ENCODE peak calls at places on chromosomes 12 and 14, in nine cellular contexts. O is foreskin fibroblast; D is activated CD4-positive, alpha-beta T cell treated with anti-CD3 and anti-CD28 coated beads, Interleukin-2, amount 50 U/mL, for 48 hours; Q is T-cell; I is NCI-H1092 treated with DMSO at 0.1 percent for 48 hours; E is stimulated activated CD4-positive, alpha-beta T cell treated with anti-CD3 and anti-CD28 coated beads, Interleukin-1b, Interleukin-23, amount 100 ng/mL, for 4 hours; L is pancreas; M is left ventricle myocardium inferior; T is NCI-H187. U is an unnamed sample.

GRCh38 chr12:43776498-43776897 is 17.7 kb downstream of the IRAK4 start:
- DNase-seq in O (peak), D (no peak), Q (no peak), I (peak), E (no peak), L (no peak), M (no peak), T (no peak), U (peak)

GRCh38 chr14:38217538-38217937 is 9.8 kb downstream of the SSTR1 start:
- DNase-seq in O (no peak), D (no peak), Q (no peak), I (no peak), E (no peak), L (no peak), M (no peak), T (no peak), U (no peak)

GRCh38 chr12:128639089-128639488 is 184.7 kb downstream of the SLC15A4 start:
- DNase-seq in O (no peak), D (no peak), Q (no peak), I (no peak), E (no peak), L (no peak), M (no peak), T (no peak), U (no peak)

GRCh38 chr12:93803408-93803807 is 126.2 kb downstream of the CRADD start:
- DNase-seq in O (peak), D (no peak), Q (no peak), I (no peak), E (no peak), L (no peak), M (no peak), T (peak), U (no peak)

GRCh38 chr12:88111074-88111652 is 30.7 kb downstream of the CEP290 start:
- DNase-seq in O (peak), D (no peak), Q (no peak), I (peak), E (no peak), L (no peak), M (no peak), T (peak), U (peak)

GRCh38 chr12:54258286-54258685 is 21.6 kb downstream of the CBX5 start:
- DNase-seq in O (peak), D (no peak), Q (no peak), I (no peak), E (no peak), L (no peak), M (no peak), T (no peak), U (peak)

GRCh38 chr12:79933043-79933442 is 1.9 kb downstream of the PPP1R12A start:
- DNase-seq in O (no peak), D (no peak), Q (no peak), I (no peak), E (no peak), L (no peak), M (no peak), T (no peak), U (no peak)

GRCh38 chr12:7101047-7101693 is 7.8 kb downstream of the C1RL start:
- DNase-seq in O (peak), D (no peak), Q (no peak), I (no peak), E (no peak), L (no peak), M (no peak), T (no peak), U (no peak)

GRCh38 chr14:99524091-99524661 is 43.0 kb downstream of the CCNK start:
- DNase-seq in O (no peak), D (no peak), Q (no peak), I (no peak), E (no peak), L (no peak), M (peak), T (no peak), U (no peak)

GRCh38 chr12:29695026-29695425 is 88.7 kb downstream of the TMTC1 start:
- DNase-seq in O (peak), D (no peak), Q (no peak), I (no peak), E (no peak), L (no peak), M (no peak), T (no peak), U (no peak)

GRCh38 chr12:92898755-92899154 is 30.3 kb downstream of the EEA1 start:
- DNase-seq in O (peak), D (no peak), Q (no peak), I (no peak), E (no peak), L (no peak), M (no peak), T (no peak), U (peak)

GRCh38 chr12:129617849-129618248 is 286.0 kb downstream of the TMEM132D start:
- DNase-seq in O (no peak), D (no peak), Q (no peak), I (no peak), E (no peak), L (no peak), M (no peak), T (no peak), U (no peak)

GRCh38 chr14:74085047-74085637 is 386 bp downstream of the LIN52 start:
- DNase-seq in O (peak), D (peak), Q (no peak), I (peak), E (no peak), L (no peak), M (no peak), T (no peak), U (peak)

GRCh38 chr12:33322519-33322918 is 117.1 kb downstream of the SYT10 start:
- DNase-seq in O (no peak), D (no peak), Q (no peak), I (no peak), E (no peak), L (no peak), M (no peak), T (no peak), U (peak)

GRCh38 chr14:49897414-49897813 is 4.5 kb downstream of the ARF6 start:
- DNase-seq in O (no peak), D (no peak), Q (no peak), I (no peak), E (no peak), L (no peak), M (no peak), T (no peak), U (no peak)

GRCh38 chr14:100076133-100076532 is 10.9 kb downstream of the EVL start:
- DNase-seq in O (peak), D (no peak), Q (no peak), I (no peak), E (no peak), L (no peak), M (no peak), T (no peak), U (peak)

GRCh38 chr12:57085999-57086950 is 2.6 kb upstream of the NAB2 start:
- DNase-seq in O (peak), D (peak), Q (no peak), I (peak), E (peak), L (peak), M (peak), T (no peak), U (peak)

GRCh38 chr14:95490727-95491451 is 25.6 kb downstream of the SYNE3 start:
- DNase-seq in O (peak), D (no peak), Q (no peak), I (no peak), E (no peak), L (no peak), M (peak), T (no peak), U (no peak)

GRCh38 chr12:112107306-112107705 is 1.3 kb downstream of the NAA25 start:
- DNase-seq in O (peak), D (no peak), Q (no peak), I (no peak), E (no peak), L (no peak), M (no peak), T (no peak), U (no peak)

GRCh38 chr14:68761391-68761790 is 31.5 kb downstream of the ZFP36L1 start:
- DNase-seq in O (no peak), D (no peak), Q (no peak), I (no peak), E (no peak), L (no peak), M (no peak), T (no peak), U (no peak)

GRCh38 chr12:92753976-92754885 is 51.4 kb downstream of the PLEKHG7 start:
- DNase-seq in O (no peak), D (no peak), Q (no peak), I (no peak), E (no peak), L (no peak), M (no peak), T (no peak), U (no peak)

GRCh38 chr12:52324068-52324444 is 2.9 kb upstream of the KRT83 start:
- DNase-seq in O (no peak), D (no peak), Q (no peak), I (no peak), E (no peak), L (no peak), M (no peak), T (no peak), U (no peak)

GRCh38 chr12:78120866-78121590 is 290.3 kb downstream of the NAV3 start:
- DNase-seq in O (peak), D (no peak), Q (no peak), I (no peak), E (no peak), L (no peak), M (no peak), T (no peak), U (peak)

GRCh38 chr12:104682790-104683279 is 226.1 kb downstream of the CHST11 start:
- DNase-seq in O (no peak), D (peak), Q (peak), I (no peak), E (peak), L (no peak), M (no peak), T (no peak), U (no peak)

GRCh38 chr12:120639771-120640721 is at the start of gene CABP1:
- DNase-seq in O (no peak), D (peak), Q (peak), I (no peak), E (peak), L (peak), M (no peak), T (no peak), U (peak)

GRCh38 chr14:97393244-97393643 is 596.1 kb downstream of the VRK1 start:
- DNase-seq in O (no peak), D (no peak), Q (no peak), I (no peak), E (no peak), L (no peak), M (no peak), T (no peak), U (no peak)